ENCODE peak calls at places on chromosomes 11 and 22, in ten cellular contexts. S is ovary, I is left ventricle myocardium inferior, C is PC-3, U is HFF-Myc, J is PC-9, Q is IMR-90, A is spleen, Z is cardiac fibroblast, N is uterus. F is an unnamed sample.
A peak's percentile ranks its signal among the peaks of the same experiment; 100 is the strongest.

GRCh38 chr11:6523253-6523652 is 26.2 kb downstream of the DNHD1 start:
- DNase-seq in S (no peak), I (no peak), C (peak; percentile 87), U (no peak), J (peak; percentile 90), Q (peak; percentile 81), A (no peak), Z (no peak), N (no peak), F (peak; percentile 36)

GRCh38 chr11:104442320-104442719 is 278.4 kb upstream of the PDGFD start:
- DNase-seq in S (no peak), I (no peak), C (peak; percentile 14), U (no peak), J (peak; percentile 56), Q (no peak), A (no peak), Z (peak; percentile 33), N (no peak), F (peak; percentile 53)

GRCh38 chr11:2650343-2650867 is 49.4 kb downstream of the KCNQ1OT1 start:
- DNase-seq in S (no peak), I (no peak), C (no peak), U (no peak), J (no peak), Q (no peak), A (no peak), Z (no peak), N (no peak), F (no peak)

GRCh38 chr11:33376331-33377099 is 119.3 kb downstream of the HIPK3 start:
- DNase-seq in S (no peak), I (no peak), C (no peak), U (no peak), J (no peak), Q (no peak), A (no peak), Z (peak; percentile 36), N (no peak), F (no peak)

GRCh38 chr11:70618471-70619101 is 220.3 kb downstream of the CTTN start:
- DNase-seq in S (no peak), I (no peak), C (no peak), U (no peak), J (no peak), Q (no peak), A (no peak), Z (no peak), N (no peak), F (no peak)

GRCh38 chr11:90646706-90647105 is 423.9 kb upstream of the CHORDC1 start:
- DNase-seq in S (no peak), I (no peak), C (peak; percentile 42), U (no peak), J (no peak), Q (no peak), A (no peak), Z (no peak), N (no peak), F (no peak)

GRCh38 chr11:69497221-69497787 is 15.8 kb downstream of the LINC01488 start:
- DNase-seq in S (peak; percentile 30), I (peak; percentile 89), C (peak; percentile 90), U (peak; percentile 65), J (peak; percentile 81), Q (peak; percentile 95), A (peak; percentile 61), Z (peak; percentile 96), N (peak; percentile 68), F (peak; percentile 97)

GRCh38 chr11:96311120-96311568 is 31.9 kb downstream of the MAML2 start:
- DNase-seq in S (no peak), I (no peak), C (peak; percentile 78), U (no peak), J (peak; percentile 50), Q (peak; percentile 74), A (no peak), Z (peak; percentile 75), N (no peak), F (peak; percentile 93)

GRCh38 chr11:62443390-62444201 is 24.8 kb downstream of the SCGB1A1 start:
- DNase-seq in S (peak; percentile 48), I (peak; percentile 31), C (no peak), U (no peak), J (no peak), Q (no peak), A (no peak), Z (peak; percentile 81), N (peak; percentile 38), F (peak; percentile 91)

GRCh38 chr11:113384551-113384950 is 3.0 kb upstream of the ANKK1 start:
- DNase-seq in S (no peak), I (no peak), C (peak; percentile 96), U (peak; percentile 90), J (peak; percentile 98), Q (peak; percentile 96), A (no peak), Z (peak; percentile 90), N (no peak), F (peak; percentile 89)

GRCh38 chr11:19344661-19345518 is 104.1 kb upstream of the E2F8 start:
- DNase-seq in S (no peak), I (peak; percentile 42), C (peak; percentile 84), U (no peak), J (peak; percentile 79), Q (peak; percentile 24), A (peak; percentile 76), Z (peak; percentile 73), N (no peak), F (peak; percentile 53)

GRCh38 chr11:103326070-103326794 is 217.0 kb downstream of the DYNC2H1 start:
- DNase-seq in S (no peak), I (no peak), C (peak; percentile 92), U (peak; percentile 65), J (peak; percentile 49), Q (peak; percentile 78), A (peak; percentile 75), Z (peak; percentile 86), N (no peak), F (peak; percentile 86)

GRCh38 chr11:113477321-113477720 is 2.1 kb upstream of the DRD2 start:
- DNase-seq in S (no peak), I (no peak), C (no peak), U (no peak), J (no peak), Q (no peak), A (no peak), Z (no peak), N (no peak), F (no peak)

GRCh38 chr11:2772544-2773031 is 72.8 kb upstream of the KCNQ1OT1 start:
- DNase-seq in S (peak; percentile 12), I (no peak), C (peak; percentile 73), U (no peak), J (no peak), Q (peak; percentile 75), A (peak; percentile 60), Z (no peak), N (peak; percentile 10), F (no peak)

GRCh38 chr11:29389793-29390192 is 627.0 kb downstream of the KCNA4 start:
- DNase-seq in S (no peak), I (no peak), C (no peak), U (no peak), J (no peak), Q (no peak), A (no peak), Z (no peak), N (no peak), F (no peak)

GRCh38 chr11:62345862-62346261 is 8.6 kb downstream of the ASRGL1 start:
- DNase-seq in S (no peak), I (no peak), C (no peak), U (no peak), J (no peak), Q (no peak), A (no peak), Z (no peak), N (no peak), F (no peak)

GRCh38 chr11:114197799-114198500 is 98.2 kb upstream of the NNMT start:
- DNase-seq in S (peak; percentile 69), I (peak; percentile 81), C (peak; percentile 60), U (peak; percentile 31), J (no peak), Q (peak; percentile 71), A (peak; percentile 64), Z (peak; percentile 99), N (peak; percentile 92), F (peak; percentile 86)

GRCh38 chr22:36904260-36904659 is 9.2 kb upstream of the CSF2RB start:
- DNase-seq in S (no peak), I (no peak), C (no peak), U (no peak), J (no peak), Q (no peak), A (no peak), Z (no peak), N (no peak), F (no peak)
- TF ChIP-seq CTCF in S (no peak), I (no peak), C (peak; percentile 30), U (peak; percentile 20), J (peak; percentile 46), Q (no peak), A (no peak), Z (no peak), N (no peak), F (no peak)

DNA sequence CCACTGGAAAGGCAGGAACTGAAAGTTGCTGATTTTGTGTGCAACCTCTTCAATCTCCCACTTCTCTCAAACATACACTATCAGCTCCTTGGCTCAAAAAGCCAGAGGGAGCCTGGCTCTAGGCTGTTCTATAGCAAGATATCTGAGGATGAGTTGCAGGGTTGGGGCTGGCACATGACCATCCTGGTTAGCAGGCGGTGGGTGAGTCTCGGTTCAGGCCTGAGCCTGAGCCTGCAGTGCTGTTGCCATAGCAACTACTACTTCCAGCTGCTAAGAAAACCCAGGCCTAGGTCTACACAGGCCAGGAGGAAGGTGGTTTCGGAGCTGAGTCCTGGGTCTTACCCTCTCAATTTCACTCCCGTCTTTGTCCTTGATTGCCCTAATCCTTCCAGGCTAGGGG is 39.0 kb downstream of the CWC15 start:
- DNase-seq in S (no peak), I (no peak), C (no peak), U (peak; percentile 61), J (no peak), Q (peak; percentile 65), A (no peak), Z (peak; percentile 54), N (no peak), F (peak; percentile 37)
- H3K4me3 ChIP-seq in S (no peak overlapping the region), I (no peak overlapping the region), C (no peak overlapping the region), U (no peak overlapping the region), J (no peak overlapping the region), Q (no peak overlapping the region), A (no peak overlapping the region), Z (no peak overlapping the region), N (no peak overlapping the region), F (no peak overlapping the region)

GRCh38 chr11:45538363-45538762 is 127.1 kb downstream of the CHST1 start:
- DNase-seq in S (no peak), I (peak; percentile 18), C (no peak), U (no peak), J (no peak), Q (no peak), A (no peak), Z (peak; percentile 38), N (no peak), F (no peak)
- TF ChIP-seq CTCF in S (no peak), I (peak; percentile 58), C (no peak), U (no peak), J (no peak), Q (no peak), A (no peak), Z (no peak), N (no peak), F (no peak)

GRCh38 chr11:65420506-65421203 is 1.9 kb upstream of the NEAT1 start:
- DNase-seq in S (peak; percentile 20), I (no peak), C (no peak), U (no peak), J (no peak), Q (no peak), A (no peak), Z (no peak), N (peak; percentile 13), F (no peak)
- H3K4me3 ChIP-seq in S (peak overlapping the region; percentile 86), I (peak overlapping the region; percentile 80), C (peak overlapping the region; percentile 24), U (peak overlapping the region; percentile 74), J (peak overlapping the region; percentile 90), Q (no peak overlapping the region), A (peak overlapping the region; percentile 88), Z (peak overlapping the region; percentile 15), N (peak overlapping the region; percentile 76), F (peak overlapping the region; percentile 57)